ENCODE peak calls at places on chromosomes 11 and 22, in eight cellular contexts. G, I, F, P, R, Z, U and W are unnamed samples.

GRCh38 chr11:72631806-72632731 is 42.2 kb downstream of the PDE2A start:
- DNase-seq in P (peak; percentile 28), Z (no peak), R (peak; percentile 42), U (no peak), I (peak; percentile 81), F (no peak), G (no peak), W (no peak)

GRCh38 chr11:100930185-100930778 is 199.3 kb downstream of the PGR start:
- DNase-seq in U (peak; percentile 46), I (no peak), Z (peak; percentile 25), P (no peak), G (no peak), R (no peak), F (no peak), W (peak; percentile 72)

GRCh38 chr11:130314184-130314748 is 451 bp downstream of the ZBTB44 start:
- DNase-seq in G (peak; percentile 74), I (peak; percentile 67), F (no peak), Z (peak; percentile 29), U (peak; percentile 20), P (peak; percentile 62), R (peak; percentile 83), W (peak; percentile 91)

GRCh38 chr11:63537293-63538101 is 889 bp downstream of the PLAAT4 start:
- DNase-seq in P (peak; percentile 86), Z (no peak), R (peak; percentile 69), F (peak; percentile 47), U (no peak), I (peak; percentile 83), G (peak; percentile 83), W (no peak)

GRCh38 chr22:23163665-23164064 is 16.6 kb upstream of the BCR start:
- DNase-seq in U (no peak), P (no peak), R (peak; percentile 69), F (peak; percentile 74), G (peak; percentile 89), I (no peak), Z (no peak), W (no peak)

GRCh38 chr11:119699227-119699626 is 29.8 kb downstream of the NECTIN1 start:
- DNase-seq in P (peak; percentile 72), U (peak; percentile 76), R (peak; percentile 70), I (peak; percentile 86), G (peak; percentile 46), F (no peak), Z (no peak), W (no peak)

GRCh38 chr22:23113847-23114720 is 27.7 kb downstream of the RSPH14 start:
- DNase-seq in U (no peak), P (no peak), I (no peak), F (no peak), G (no peak), Z (no peak), R (no peak), W (no peak)

GRCh38 chr11:64728757-64729365 is 5.9 kb upstream of the NRXN2 start:
- DNase-seq in F (no peak), I (no peak), Z (no peak), G (peak; percentile 17), U (no peak), P (no peak), R (no peak), W (no peak)

GRCh38 chr22:32281092-32281491 is 25.9 kb upstream of the SLC5A4 start:
- DNase-seq in I (no peak), P (no peak), Z (peak; percentile 10), G (no peak), F (no peak), R (no peak), U (no peak), W (no peak)

GRCh38 chr11:112525270-112525669 is 264.6 kb upstream of the PLET1 start:
- DNase-seq in U (no peak), I (no peak), Z (no peak), P (peak; percentile 62), R (no peak), F (no peak), G (no peak), W (no peak)

GRCh38 chr11:77188323-77188911 is 60.4 kb downstream of the MYO7A start:
- DNase-seq in F (peak; percentile 76), G (peak; percentile 92), R (peak; percentile 78), U (peak; percentile 73), P (peak; percentile 88), Z (peak; percentile 94), I (peak; percentile 72), W (peak; percentile 67)

GRCh38 chr11:72817966-72818365 is 3.8 kb downstream of the ATG16L2 start:
- DNase-seq in P (no peak), R (no peak), G (no peak), U (no peak), Z (no peak), I (no peak), F (no peak), W (no peak)

GRCh38 chr11:116169776-116170175 is 603.0 kb downstream of the BUD13 start:
- DNase-seq in Z (no peak), R (no peak), G (no peak), P (no peak), I (no peak), F (no peak), U (no peak), W (no peak)

GRCh38 chr11:15943418-15944197 is 412.7 kb downstream of the SOX6 start:
- DNase-seq in Z (no peak), I (no peak), G (no peak), P (no peak), U (no peak), R (no peak), F (no peak), W (no peak)

GRCh38 chr11:20639688-20640087 is 29.7 kb upstream of the NELL1 start:
- DNase-seq in U (no peak), P (no peak), Z (no peak), F (no peak), R (no peak), G (no peak), I (no peak), W (no peak)

DNA sequence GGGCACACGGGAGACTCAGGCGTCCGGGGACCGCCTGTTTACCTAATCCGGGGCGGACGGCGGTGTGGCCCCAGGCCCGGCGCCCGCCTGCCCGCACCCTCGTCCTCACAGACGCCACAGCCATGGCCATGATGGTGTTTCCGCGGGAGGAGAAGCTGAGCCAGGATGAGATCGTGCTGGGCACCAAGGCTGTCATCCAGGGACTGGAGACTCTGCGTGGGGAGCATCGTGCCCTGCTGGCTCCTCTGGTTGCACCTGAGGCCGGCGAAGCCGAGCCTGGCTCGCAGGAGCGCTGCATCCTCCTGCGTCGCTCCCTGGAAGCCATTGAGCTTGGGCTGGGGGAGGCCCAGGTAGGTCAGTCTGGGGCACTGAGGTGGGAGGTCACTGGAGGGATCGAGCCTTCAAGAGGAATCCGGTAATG is 10.0 kb upstream of the RAB1B start:
- DNase-seq in G (no peak), P (no peak), U (no peak), R (no peak), Z (no peak), F (no peak), I (no peak), W (no peak)
- TF ChIP-seq POLR2A in G (no peak), P (no peak), U (no peak), R (no peak), Z (no peak), F (no peak), I (no peak), W (no peak)

DNA sequence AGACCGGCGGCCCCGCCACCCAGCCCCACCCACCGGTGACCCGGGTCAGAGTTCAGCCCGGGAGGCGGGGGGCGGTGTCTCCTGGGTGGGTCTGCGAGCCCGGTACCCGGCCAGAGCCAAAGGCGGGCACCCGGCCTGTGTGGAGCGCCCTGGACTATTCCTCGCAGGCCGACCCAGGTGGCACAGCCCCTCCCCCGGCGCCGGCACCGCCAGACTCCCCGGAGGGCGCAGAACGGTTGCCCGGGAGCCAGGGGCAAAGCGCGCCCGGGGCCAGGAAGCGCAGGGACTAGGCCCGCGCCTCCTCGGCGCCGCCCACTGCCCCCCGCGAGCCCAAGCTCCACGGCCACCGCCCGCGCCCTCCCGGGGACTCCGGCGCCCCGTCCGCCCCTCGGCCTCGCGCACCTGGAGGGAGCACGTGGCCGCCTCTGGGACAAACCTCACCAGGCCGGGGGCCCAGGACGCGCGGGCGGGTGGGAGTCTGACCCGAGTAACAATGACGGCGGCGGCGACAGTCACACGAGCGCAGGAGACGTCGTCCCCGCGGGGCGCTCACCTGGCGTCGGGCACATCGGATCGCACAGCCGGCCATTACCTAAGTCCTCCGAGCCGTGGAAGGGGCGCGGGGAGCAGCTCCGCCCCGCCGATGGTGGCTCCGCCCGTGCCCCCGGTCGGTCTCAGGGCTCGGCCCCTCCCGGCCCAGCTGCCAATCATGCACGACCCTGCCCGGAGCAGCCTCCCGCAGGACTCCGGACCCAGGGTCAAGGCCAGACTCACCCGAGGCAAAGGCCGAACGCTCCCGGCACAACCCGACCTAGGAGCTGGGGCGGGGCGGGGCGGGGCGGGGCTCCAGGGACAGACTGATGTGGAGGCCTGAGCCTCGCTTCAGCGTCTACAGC is 7.5 kb downstream of the PLXNB2 start:
- DNase-seq in U (no peak), I (no peak), F (no peak), Z (no peak), P (no peak), R (peak; percentile 92), G (no peak), W (no peak)
- TF ChIP-seq POLR2A in U (no peak), I (no peak), F (no peak), Z (no peak), P (no peak), R (peak; percentile 42), G (no peak), W (no peak)

DNA sequence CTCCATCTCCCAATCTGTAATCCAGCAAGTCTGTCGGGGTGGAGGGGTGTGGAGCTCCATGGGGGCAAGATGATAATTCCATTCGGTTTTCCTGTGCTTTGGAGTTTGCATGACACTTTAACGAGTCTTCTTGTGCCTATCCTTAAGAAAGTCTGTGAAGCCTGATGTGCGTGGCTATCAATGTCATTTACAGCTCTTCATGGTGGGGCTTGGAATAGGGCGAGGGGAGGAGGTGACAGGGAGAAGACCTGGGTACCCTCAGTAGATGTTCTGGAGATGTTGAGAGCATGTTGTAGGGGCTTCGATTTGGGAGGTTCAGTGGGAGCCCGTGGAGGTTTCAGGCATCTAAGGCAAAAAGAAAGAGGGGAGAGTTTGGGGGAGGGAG is 579 bp upstream of the PHLDB1 start:
- DNase-seq in G (no peak), Z (no peak), U (no peak), F (no peak), P (no peak), R (no peak), I (no peak), W (no peak)
- TF ChIP-seq POLR2A in G (no peak), Z (no peak), U (no peak), F (no peak), P (no peak), R (no peak), I (no peak), W (no peak)

DNA sequence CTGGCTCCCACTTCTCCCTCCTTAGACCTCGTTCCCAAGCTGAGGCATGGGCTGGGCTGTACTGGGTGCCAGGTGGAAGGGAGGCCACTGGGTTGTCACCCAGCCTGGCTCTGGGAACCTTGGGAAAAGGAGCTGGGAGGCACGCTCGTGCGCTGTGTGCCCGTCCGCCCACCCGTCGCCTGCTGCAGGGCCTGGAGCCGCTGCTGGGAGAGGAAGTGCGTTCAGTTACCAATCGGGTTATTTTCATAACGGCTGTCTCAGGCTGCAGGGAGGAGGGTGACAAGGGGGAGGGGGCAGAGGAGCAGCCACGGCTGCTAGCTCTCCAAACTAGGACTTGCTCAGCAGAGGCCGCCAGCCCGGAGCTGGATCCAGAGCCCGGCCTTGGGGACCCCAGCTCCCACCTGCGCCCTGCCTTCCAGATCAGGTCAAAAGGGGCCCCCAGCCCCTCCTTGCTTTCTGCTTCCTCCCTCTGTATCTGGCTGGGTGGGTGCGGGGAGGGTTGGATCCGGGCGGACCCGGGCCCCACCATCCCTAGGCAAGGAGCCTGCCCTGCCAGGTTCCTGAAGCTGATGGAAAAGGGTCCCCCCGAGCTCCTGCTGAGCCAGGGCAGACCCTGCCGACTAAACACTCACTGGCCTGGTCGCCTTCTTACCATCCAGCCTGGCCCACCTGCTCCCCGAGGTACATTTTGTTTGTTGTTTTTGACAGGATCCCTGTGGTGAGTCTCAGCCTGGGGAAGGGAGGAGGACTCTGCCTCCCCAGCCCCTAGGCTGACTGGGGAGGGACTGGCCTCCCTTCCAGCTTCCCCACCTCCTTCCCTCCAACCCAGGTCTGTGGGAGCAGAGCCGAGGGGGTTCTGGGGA is 14.3 kb downstream of the DGKZ start:
- DNase-seq in I (peak; percentile 85), Z (no peak), U (no peak), G (no peak), R (peak; percentile 61), P (peak; percentile 70), F (no peak), W (peak; percentile 58)
- TF ChIP-seq POLR2A in I (peak; percentile 60), Z (no peak), U (no peak), G (no peak), R (no peak), P (peak; percentile 13), F (no peak), W (peak; percentile 25)